ENCODE peak calls at places on chromosomes 4 and X, in four cellular contexts. P is SIG-M5, D is HFFc6, A is substantia nigra. M is an unnamed sample.
A peak's percentile ranks its signal among the peaks of the same experiment; 100 is the strongest.

GRCh38 chr4:144582105-144582850 is 63.7 kb upstream of the HHIP start:
- DNase-seq in P (no peak), D (peak; percentile 20), A (no peak), M (no peak)

GRCh38 chr4:118018381-118018780 is 15.9 kb upstream of the NDST3 start:
- DNase-seq in P (no peak), D (no peak), A (no peak), M (no peak)

GRCh38 chr4:105130945-105131344 is 15.7 kb upstream of the TET2 start:
- DNase-seq in P (no peak), D (no peak), A (no peak), M (no peak)

GRCh38 chr4:110637408-110638131 is 14.7 kb upstream of the PITX2 start:
- DNase-seq in P (no peak), D (no peak), A (no peak), M (no peak)

GRCh38 chr4:152104286-152104685 is 343.5 kb upstream of the GATB start:
- DNase-seq in P (no peak), D (no peak), A (no peak), M (no peak)

GRCh38 chr4:174210952-174211490 is 72.4 kb downstream of the FBXO8 start:
- DNase-seq in P (no peak), D (peak; percentile 12), A (no peak), M (no peak)

GRCh38 chrX:25144043-25144940 is 128.5 kb upstream of the ARX start:
- DNase-seq in P (no peak), D (peak; percentile 18), A (no peak), M (peak; percentile 9)

GRCh38 chrX:53683556-53684414 is 2.7 kb downstream of the HUWE1 start:
- DNase-seq in P (peak; percentile 83), D (peak; percentile 97), A (peak; percentile 83), M (peak; percentile 89)

GRCh38 chr4:3868841-3869572 is 102.8 kb downstream of the ADRA2C start:
- DNase-seq in P (no peak), D (no peak), A (no peak), M (no peak)

GRCh38 chr4:7415927-7416686 is 18.6 kb downstream of the PSAPL1 start:
- DNase-seq in P (no peak), D (no peak), A (no peak), M (no peak)

GRCh38 chr4:53196195-53196641 is 169.6 kb downstream of the SCFD2 start:
- DNase-seq in P (no peak), D (no peak), A (no peak), M (no peak)

GRCh38 chrX:108439434-108439883 is at the start of gene COL4A5:
- DNase-seq in P (no peak), D (peak; percentile 67), A (no peak), M (no peak)

GRCh38 chr4:169397762-169398161 is 127.0 kb upstream of the SH3RF1 start:
- DNase-seq in P (no peak), D (peak; percentile 34), A (no peak), M (no peak)

GRCh38 chrX:140317462-140317861 is 187.4 kb downstream of the SOX3 start:
- DNase-seq in P (no peak), D (no peak), A (no peak), M (no peak)

GRCh38 chrX:97398030-97398551 is 514.4 kb downstream of the RPA4 start:
- DNase-seq in P (no peak), D (no peak), A (no peak), M (no peak)

GRCh38 chrX:104183685-104184084 is 17.4 kb downstream of the FAM199X start:
- DNase-seq in P (no peak), D (no peak), A (no peak), M (no peak)

GRCh38 chr4:168164915-168165548 is 72.7 kb downstream of the ANXA10 start:
- DNase-seq in P (no peak), D (no peak), A (no peak), M (no peak)

GRCh38 chr4:128635141-128635911 is 174.2 kb upstream of the JADE1 start:
- DNase-seq in P (no peak), D (no peak), A (peak; percentile 47), M (peak; percentile 71)

GRCh38 chr4:74374561-74375327 is 9.8 kb downstream of the EREG start:
- DNase-seq in P (no peak), D (peak; percentile 96), A (no peak), M (no peak)

GRCh38 chr4:159983080-159983479 is 880.2 kb downstream of the RAPGEF2 start:
- DNase-seq in P (no peak), D (no peak), A (no peak), M (no peak)

GRCh38 chrX:153944140-153944799 is at the start of gene RENBP:
- DNase-seq in P (no peak), D (no peak), A (no peak), M (no peak)

GRCh38 chrX:136636121-136636520 is 11.8 kb upstream of the CD40LG start:
- DNase-seq in P (no peak), D (no peak), A (no peak), M (no peak)

GRCh38 chrX:50107470-50107869 is 93.3 kb downstream of the AKAP4 start:
- DNase-seq in P (no peak), D (no peak), A (no peak), M (no peak)

GRCh38 chr4:177726111-177726510 is 283.9 kb upstream of the AGA start:
- DNase-seq in P (no peak), D (no peak), A (no peak), M (no peak)

GRCh38 chrX:55119712-55120111 is 30.9 kb downstream of the PAGE2 start:
- DNase-seq in P (no peak), D (peak; percentile 40), A (no peak), M (no peak)

GRCh38 chrX:130304587-130305368 is 34.9 kb upstream of the SLC25A14 start:
- DNase-seq in P (no peak), D (no peak), A (no peak), M (no peak)

GRCh38 chr4:113711883-113712662 is 49.5 kb downstream of the CAMK2D start:
- DNase-seq in P (no peak), D (no peak), A (no peak), M (no peak)

M was measured in occipital lobe.